ENCODE peak calls at places on chromosomes 5 and 9, in six cellular contexts. S is adrenal gland, E is cardiac fibroblast, Y is uterus, M is spleen, D is fibroblast of the aortic adventitia. Q is an unnamed sample.

GRCh38 chr9:129777769-129778130 is 24.9 kb upstream of the PTGES start:
- DNase-seq in S (no peak), E (no peak), Y (no peak), M (no peak), D (no peak), Q (no peak)

GRCh38 chr9:104963076-104963475 is 35.1 kb upstream of the ABCA1 start:
- DNase-seq in S (no peak), E (no peak), Y (no peak), M (no peak), D (no peak), Q (no peak)

GRCh38 chr9:89623925-89624420 is 19.2 kb downstream of the GADD45G start:
- DNase-seq in S (no peak), E (no peak), Y (no peak), M (no peak), D (no peak), Q (no peak)

GRCh38 chr5:105581988-105582690 is 2019.5 kb upstream of the NUDT12 start:
- DNase-seq in S (no peak), E (no peak), Y (no peak), M (no peak), D (no peak), Q (no peak)

GRCh38 chr9:127780126-127780885 is 1.8 kb upstream of the SH2D3C start:
- DNase-seq in S (no peak), E (no peak), Y (no peak), M (peak), D (no peak), Q (no peak)

GRCh38 chr9:131092548-131093440 is 3.5 kb upstream of the AIF1L start:
- DNase-seq in S (no peak), E (no peak), Y (no peak), M (no peak), D (no peak), Q (no peak)

GRCh38 chr5:161660806-161661205 is 24.7 kb upstream of the GABRA6 start:
- DNase-seq in S (no peak), E (no peak), Y (no peak), M (no peak), D (no peak), Q (no peak)

GRCh38 chr5:67209141-67209771 is 12.7 kb upstream of the CD180 start:
- DNase-seq in S (peak), E (peak), Y (peak), M (peak), D (peak), Q (no peak)

GRCh38 chr9:101620452-101620851 is 25.7 kb upstream of the PPP3R2 start:
- DNase-seq in S (no peak), E (no peak), Y (no peak), M (no peak), D (no peak), Q (no peak)

GRCh38 chr5:61275841-61276240 is 56.2 kb upstream of the ZSWIM6 start:
- DNase-seq in S (peak), E (peak), Y (no peak), M (peak), D (peak), Q (no peak)

GRCh38 chr5:17216974-17217325 is 481 bp upstream of the BASP1 start:
- DNase-seq in S (no peak), E (peak), Y (peak), M (peak), D (peak), Q (no peak)

GRCh38 chr5:124121198-124121597 is 609.2 kb downstream of the CSNK1G3 start:
- DNase-seq in S (no peak), E (no peak), Y (no peak), M (no peak), D (no peak), Q (no peak)

GRCh38 chr5:1538741-1539392 is 15.1 kb upstream of the LPCAT1 start:
- DNase-seq in S (no peak), E (no peak), Y (peak), M (peak), D (no peak), Q (no peak)

GRCh38 chr5:107915413-107915812 is 244.7 kb upstream of the EFNA5 start:
- DNase-seq in S (no peak), E (peak), Y (no peak), M (no peak), D (peak), Q (no peak)

GRCh38 chr5:124888050-124888506 is 141.6 kb upstream of the ZNF608 start:
- DNase-seq in S (no peak), E (no peak), Y (no peak), M (no peak), D (no peak), Q (no peak)

GRCh38 chr9:18233776-18234445 is 240.0 kb upstream of the ADAMTSL1 start:
- DNase-seq in S (no peak), E (no peak), Y (no peak), M (no peak), D (no peak), Q (no peak)

GRCh38 chr9:93028448-93029006 is 30.0 kb upstream of the SUSD3 start:
- DNase-seq in S (no peak), E (peak), Y (no peak), M (no peak), D (no peak), Q (peak)

GRCh38 chr9:104802906-104803305 is 39.0 kb downstream of the NIPSNAP3B start:
- DNase-seq in S (no peak), E (no peak), Y (no peak), M (no peak), D (no peak), Q (no peak)

GRCh38 chr9:135815433-135816178 is 91.7 kb downstream of the CAMSAP1 start:
- DNase-seq in S (no peak), E (no peak), Y (no peak), M (peak), D (no peak), Q (no peak)

GRCh38 chr5:154274828-154275185 is 84.3 kb downstream of the GALNT10 start:
- DNase-seq in S (no peak), E (no peak), Y (no peak), M (no peak), D (no peak), Q (no peak)

GRCh38 chr5:143065185-143065584 is 295.0 kb downstream of the ARHGAP26 start:
- DNase-seq in S (no peak), E (peak), Y (peak), M (no peak), D (peak), Q (no peak)

GRCh38 chr5:134101686-134102439 is 12.6 kb upstream of the TCF7 start:
- DNase-seq in S (peak), E (peak), Y (no peak), M (peak), D (peak), Q (no peak)

GRCh38 chr5:68548959-68549676 is 333.6 kb downstream of the PIK3R1 start:
- DNase-seq in S (no peak), E (peak), Y (peak), M (no peak), D (peak), Q (no peak)

GRCh38 chr9:79953908-79954307 is 382.1 kb downstream of the TLE4 start:
- DNase-seq in S (no peak), E (no peak), Y (no peak), M (no peak), D (no peak), Q (no peak)

GRCh38 chr9:84554069-84554659 is 115.4 kb upstream of the NTRK2 start:
- DNase-seq in S (no peak), E (no peak), Y (no peak), M (no peak), D (no peak), Q (no peak)

GRCh38 chr9:15936316-15936869 is 383.6 kb downstream of the CCDC171 start:
- DNase-seq in S (no peak), E (peak), Y (no peak), M (no peak), D (peak), Q (no peak)

GRCh38 chr5:14644623-14645237 is 19.8 kb upstream of the OTULIN start:
- DNase-seq in S (no peak), E (no peak), Y (no peak), M (no peak), D (no peak), Q (no peak)

GRCh38 chr5:172886974-172887491 is 53.0 kb downstream of the ERGIC1 start:
- DNase-seq in S (peak), E (peak), Y (peak), M (peak), D (peak), Q (no peak)

GRCh38 chr5:81906086-81906485 is 65.7 kb upstream of the ATG10 start:
- DNase-seq in S (no peak), E (no peak), Y (no peak), M (no peak), D (no peak), Q (no peak)

GRCh38 chr9:87535817-87536539 is 38.3 kb downstream of the DAPK1 start:
- DNase-seq in S (no peak), E (no peak), Y (no peak), M (no peak), D (peak), Q (peak)

GRCh38 chr9:85421641-85422040 is 320.1 kb downstream of the AGTPBP1 start:
- DNase-seq in S (no peak), E (no peak), Y (no peak), M (no peak), D (no peak), Q (no peak)

GRCh38 chr9:97276310-97276852 is 31.1 kb upstream of the CCDC180 start:
- DNase-seq in S (no peak), E (no peak), Y (no peak), M (no peak), D (no peak), Q (no peak)

GRCh38 chr5:113059232-113059805 is 82.7 kb downstream of the DCP2 start:
- DNase-seq in S (no peak), E (peak), Y (peak), M (peak), D (peak), Q (no peak)

GRCh38 chr5:95572016-95572415 is 17.1 kb downstream of the ARSK start:
- DNase-seq in S (no peak), E (no peak), Y (no peak), M (no peak), D (no peak), Q (no peak)

GRCh38 chr9:68585034-68585761 is 44.5 kb upstream of the TMEM252 start:
- DNase-seq in S (no peak), E (no peak), Y (no peak), M (no peak), D (no peak), Q (no peak)

GRCh38 chr9:105608685-105609598 is 51.0 kb downstream of the FKTN start:
- DNase-seq in S (no peak), E (peak), Y (no peak), M (no peak), D (peak), Q (peak)

GRCh38 chr5:157476699-157477408 is 16.8 kb downstream of the NIPAL4 start:
- DNase-seq in S (peak), E (peak), Y (peak), M (no peak), D (peak), Q (no peak)

GRCh38 chr9:114034176-114034575 is 43.9 kb downstream of the AMBP start:
- DNase-seq in S (no peak), E (no peak), Y (peak), M (peak), D (no peak), Q (no peak)

GRCh38 chr5:138129347-138129746 is 9.9 kb downstream of the NME5 start:
- DNase-seq in S (no peak), E (no peak), Y (no peak), M (no peak), D (no peak), Q (no peak)

GRCh38 chr5:138128344-138128743 is 10.9 kb downstream of the NME5 start:
- DNase-seq in S (no peak), E (no peak), Y (no peak), M (no peak), D (no peak), Q (no peak)

DNA sequence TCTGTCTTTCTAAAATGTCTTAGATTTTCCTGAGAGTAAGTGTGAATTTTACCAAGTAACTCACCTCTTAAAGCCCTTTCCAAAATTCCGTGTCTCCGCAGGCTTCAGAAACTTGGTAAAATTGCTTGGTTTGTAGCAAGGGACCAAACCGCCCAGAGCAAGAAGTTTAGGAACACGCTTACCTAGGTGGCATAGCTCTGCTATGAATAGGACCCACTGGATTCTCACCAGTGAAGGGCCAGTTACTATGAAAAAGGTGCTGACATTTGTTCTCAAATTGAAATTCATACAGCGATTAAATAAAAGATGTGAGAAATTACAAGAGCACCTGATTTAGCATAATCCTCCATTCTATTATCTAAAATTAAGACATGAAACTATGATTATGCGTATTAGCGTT is 6.7 kb downstream of the NME5 start:
- DNase-seq in S (no peak), E (no peak), Y (no peak), M (no peak), D (no peak), Q (no peak)
- H3K4me3 ChIP-seq in S (no peak), E (peak), Y (peak), M (no peak), D (no peak), Q (peak)

GRCh38 chr5:56950626-56951130 is 1.2 kb downstream of the MIER3 start:
- DNase-seq in S (peak), E (peak), Y (peak), M (peak), D (peak), Q (peak)

GRCh38 chr5:56951131-56951945 is 585 bp downstream of the MIER3 start:
- DNase-seq in S (no peak), E (peak), Y (peak), M (peak), D (peak), Q (no peak)

GRCh38 chr5:56947052-56947451 is 4.9 kb downstream of the MIER3 start:
- DNase-seq in S (no peak), E (no peak), Y (no peak), M (no peak), D (no peak), Q (no peak)

DNA sequence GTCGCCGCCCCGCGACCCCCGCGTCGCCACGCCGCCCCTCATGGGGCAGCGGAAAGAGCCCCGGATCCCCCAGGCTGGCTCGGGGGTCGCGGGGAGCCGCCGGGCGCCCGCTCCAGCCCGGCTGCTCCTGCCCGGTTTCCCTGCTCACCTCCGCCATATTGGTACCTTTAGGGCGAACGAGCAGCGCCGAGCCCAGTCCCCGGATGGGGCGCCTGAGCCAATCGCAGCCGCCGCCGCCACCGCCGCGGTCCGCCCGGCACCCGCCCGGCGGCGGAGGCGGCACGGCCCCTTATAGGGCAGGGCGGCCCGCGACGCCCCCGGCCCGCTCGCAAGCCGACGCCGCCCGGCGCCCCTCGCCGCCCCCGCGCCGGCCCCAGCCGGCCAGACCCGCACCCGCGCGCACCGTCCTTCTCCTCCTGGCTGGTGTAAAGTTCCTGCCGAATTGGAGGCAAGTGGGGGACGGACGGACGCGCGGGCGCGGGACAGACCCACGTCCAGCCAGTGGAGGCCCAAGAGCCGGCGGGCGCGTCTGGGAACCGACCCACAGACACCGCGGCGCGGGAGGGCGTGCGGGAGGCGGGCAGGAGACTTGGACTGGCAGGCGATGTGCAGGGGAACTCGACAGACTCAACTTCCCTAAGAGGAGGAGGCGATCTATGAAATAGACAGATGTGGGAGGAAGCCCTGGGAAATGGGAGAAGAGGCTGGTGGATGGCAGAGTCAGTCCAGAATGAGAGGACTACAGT is at the start of gene MIER3:
- DNase-seq in S (peak), E (peak), Y (peak), M (peak), D (peak), Q (peak)
- TF ChIP-seq CTCF in S (no peak), E (no peak), Y (no peak), M (no peak), D (no peak), Q (no peak)

GRCh38 chr9:70639853-70640814 is 225.7 kb upstream of the KLF9 start:
- DNase-seq in S (no peak), E (peak), Y (no peak), M (no peak), D (peak), Q (no peak)
- H3K4me3 ChIP-seq in S (no peak), E (no peak), Y (no peak), M (no peak), D (peak), Q (no peak)

GRCh38 chr9:2321523-2322148 is 300.0 kb upstream of the VLDLR start:
- DNase-seq in S (no peak), E (no peak), Y (no peak), M (no peak), D (no peak), Q (no peak)
- TF ChIP-seq CTCF in S (no peak), E (no peak), Y (no peak), M (no peak), D (peak), Q (no peak)